ENCODE peak calls at places on chromosome 12, in eight cellular contexts. L, I, D, P, S, Z, E and H are unnamed samples.

GRCh38 chr12:124771462-124772361 is 92.0 kb downstream of the SCARB1 start:
- DNase-seq in P (peak; percentile 39), I (peak; percentile 80), Z (peak; percentile 58), D (peak; percentile 88), S (peak; percentile 98), L (peak; percentile 66), E (peak; percentile 89), H (peak; percentile 78)

GRCh38 chr12:44874981-44875416 is 1.1 kb downstream of the NELL2 start:
- DNase-seq in D (no peak), Z (no peak), S (peak; percentile 41), E (no peak), L (no peak), P (no peak), I (no peak), H (no peak)

GRCh38 chr12:88188180-88188579 is 46.1 kb downstream of the TMTC3 start:
- DNase-seq in P (no peak), Z (peak; percentile 3), I (no peak), E (no peak), L (peak; percentile 21), D (no peak), S (no peak), H (no peak)

GRCh38 chr12:47783024-47783755 is 10.2 kb downstream of the SLC48A1 start:
- DNase-seq in D (no peak), L (no peak), P (no peak), I (no peak), E (no peak), Z (no peak), S (no peak), H (no peak)

GRCh38 chr12:80716711-80717469 is at the start of gene MYF5:
- DNase-seq in I (no peak), P (no peak), L (no peak), D (no peak), S (peak; percentile 54), Z (no peak), E (no peak), H (no peak)

GRCh38 chr12:131102991-131103609 is 149.4 kb downstream of the ADGRD1 start:
- DNase-seq in L (no peak), E (peak; percentile 26), I (no peak), D (no peak), Z (no peak), P (no peak), S (peak; percentile 35), H (peak; percentile 32)

GRCh38 chr12:78457951-78458350 is 406.6 kb upstream of the SYT1 start:
- DNase-seq in P (no peak), S (no peak), L (peak; percentile 22), Z (peak; percentile 1), E (no peak), D (no peak), I (no peak), H (no peak)

GRCh38 chr12:84924956-84925355 is 12.4 kb upstream of the SLC6A15 start:
- DNase-seq in D (no peak), Z (peak; percentile 58), S (no peak), P (no peak), L (peak; percentile 31), I (no peak), E (no peak), H (no peak)

GRCh38 chr12:27505124-27505523 is 18.9 kb upstream of the PPFIBP1 start:
- DNase-seq in Z (peak; percentile 91), S (no peak), E (no peak), D (no peak), I (no peak), L (peak; percentile 78), P (no peak), H (no peak)

DNA sequence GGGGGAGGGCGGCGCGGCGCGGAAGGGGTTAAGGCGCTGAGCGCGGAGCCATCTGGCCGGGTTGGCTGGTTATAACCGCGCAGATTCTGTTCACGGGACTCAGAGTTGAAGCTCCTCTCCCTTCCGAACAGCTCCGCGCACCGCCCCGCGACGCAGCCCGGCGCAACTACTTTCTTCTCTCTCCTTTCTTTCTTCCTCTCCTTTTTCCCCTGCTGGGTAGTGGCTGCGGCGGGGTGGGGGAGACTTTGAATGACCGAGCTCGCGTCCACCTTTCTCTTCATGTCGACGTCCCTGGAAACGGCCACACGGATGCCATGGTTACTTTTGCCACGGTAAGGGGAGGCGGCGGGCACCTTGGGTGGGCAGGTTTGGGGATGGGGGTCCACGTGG is at the start of gene NTF3:
- DNase-seq in L (no peak), P (no peak), E (no peak), Z (peak; percentile 73), D (no peak), S (no peak), I (no peak), H (no peak)
- H3K4me3 ChIP-seq in L (peak within 1 kb of the TSS; percentile 50), P (no peak within 1 kb of the TSS), E (peak within 1 kb of the TSS; percentile 52), Z (peak within 1 kb of the TSS; percentile 95), D (no peak within 1 kb of the TSS), S (peak within 1 kb of the TSS; percentile 9), I (no peak within 1 kb of the TSS), H (peak within 1 kb of the TSS; percentile 62)

DNA sequence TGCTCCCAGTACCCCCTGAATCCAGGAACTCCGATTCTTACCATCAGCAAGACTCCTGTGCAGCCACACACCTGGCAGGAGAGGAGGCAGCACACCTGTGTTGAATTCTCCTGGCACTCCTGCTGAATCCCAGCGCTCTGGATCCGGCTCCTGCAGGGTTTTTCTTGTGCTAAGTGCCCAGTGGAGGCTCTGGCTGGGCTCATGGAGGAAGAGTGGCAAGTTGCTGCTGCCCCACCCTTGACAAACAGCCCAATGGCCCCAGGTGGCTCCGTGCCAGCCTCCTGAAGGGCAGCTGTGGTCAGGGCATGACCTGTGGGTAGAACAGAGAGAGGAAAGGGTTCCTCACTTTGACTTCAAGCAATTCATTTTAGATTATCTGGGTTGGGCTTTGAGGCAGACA is 20.0 kb downstream of the CRACR2A start:
- DNase-seq in I (no peak), Z (no peak), E (peak; percentile 72), D (no peak), S (peak; percentile 58), P (no peak), L (no peak), H (no peak)
- H3K4me3 ChIP-seq in I (no peak overlapping the region), Z (no peak overlapping the region), E (no peak overlapping the region), D (no peak overlapping the region), S (no peak overlapping the region), P (no peak overlapping the region), L (no peak overlapping the region), H (no peak overlapping the region)

GRCh38 chr12:5945071-5946008 is at the start of gene ANO2:
- DNase-seq in P (no peak), S (peak; percentile 64), L (no peak), I (no peak), D (peak; percentile 54), E (no peak), Z (no peak), H (peak; percentile 77)
- H3K4me3 ChIP-seq in P (no peak within 1 kb of the TSS), S (peak within 1 kb of the TSS; percentile 26), L (peak within 1 kb of the TSS; percentile 32), I (no peak within 1 kb of the TSS), D (peak within 1 kb of the TSS; percentile 20), E (peak within 1 kb of the TSS; percentile 49), Z (peak within 1 kb of the TSS; percentile 41), H (peak within 1 kb of the TSS; percentile 41)

DNA sequence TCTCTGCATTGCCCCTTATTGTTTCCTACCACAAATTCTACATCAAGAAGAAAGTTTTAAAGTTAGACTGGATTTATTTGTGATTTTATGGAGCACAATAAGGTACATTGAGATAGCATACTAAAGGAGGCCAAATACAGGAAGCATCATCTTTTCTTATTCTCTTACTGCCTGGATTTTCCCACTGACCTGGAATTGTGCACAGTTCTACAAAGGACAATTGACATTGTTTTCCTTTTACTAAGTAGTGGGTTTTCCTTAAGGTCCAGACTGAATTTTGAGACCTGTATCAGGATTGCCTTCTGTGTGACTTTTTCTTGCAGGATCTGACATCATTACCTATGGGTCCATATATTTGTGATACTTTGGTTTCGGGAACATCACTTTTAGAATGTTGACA is 18.8 kb upstream of the ZNF140 start:
- DNase-seq in Z (no peak), L (no peak), I (no peak), P (no peak), S (no peak), D (no peak), E (no peak), H (no peak)
- H3K4me3 ChIP-seq in Z (no peak overlapping the region), L (no peak overlapping the region), I (no peak overlapping the region), P (no peak overlapping the region), S (no peak overlapping the region), D (no peak overlapping the region), E (no peak overlapping the region), H (no peak overlapping the region)

DNA sequence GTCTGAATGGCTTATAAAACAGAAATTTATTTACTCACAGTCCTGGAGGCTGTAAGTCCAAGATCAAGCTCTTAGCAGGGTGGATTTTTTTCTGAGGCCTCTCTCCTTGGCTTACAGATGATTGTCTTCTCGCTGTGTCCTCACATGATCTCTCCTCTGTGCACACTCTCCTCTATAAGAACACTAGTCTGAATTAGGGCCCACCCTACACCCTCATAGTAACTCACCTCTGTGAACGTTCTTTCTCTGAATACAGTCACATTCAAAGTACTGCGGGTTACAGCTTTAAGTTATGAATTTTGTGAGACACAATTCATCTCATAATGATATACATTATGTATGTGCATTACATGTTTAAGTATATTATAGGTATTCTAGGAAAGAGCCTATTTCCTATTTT is 135.7 kb upstream of the ATXN7L3B start:
- DNase-seq in P (peak; percentile 53), Z (no peak), D (no peak), I (no peak), L (no peak), E (no peak), S (no peak), H (no peak)
- H3K4me3 ChIP-seq in P (peak overlapping the region; percentile 34), Z (no peak overlapping the region), D (no peak overlapping the region), I (no peak overlapping the region), L (no peak overlapping the region), E (no peak overlapping the region), S (no peak overlapping the region), H (no peak overlapping the region)

GRCh38 chr12:53999596-54000104 is 311 bp upstream of the HOXC9 start:
- DNase-seq in Z (peak; percentile 87), I (no peak), P (peak; percentile 75), L (peak; percentile 78), D (peak; percentile 77), S (no peak), E (no peak), H (no peak)
- H3K4me3 ChIP-seq in Z (peak overlapping the region; percentile 98), I (no peak overlapping the region), P (peak overlapping the region; percentile 84), L (peak overlapping the region; percentile 55), D (peak overlapping the region; percentile 95), S (peak overlapping the region; percentile 35), E (peak overlapping the region; percentile 39), H (no peak overlapping the region)

GRCh38 chr12:6701078-6701768 is 608 bp upstream of the PIANP start:
- DNase-seq in I (no peak), Z (no peak), L (no peak), S (peak; percentile 46), D (no peak), P (no peak), E (no peak), H (no peak)
- H3K4me3 ChIP-seq in I (peak overlapping the region; percentile 62), Z (peak overlapping the region; percentile 59), L (peak overlapping the region; percentile 31), S (no peak overlapping the region), D (peak overlapping the region; percentile 67), P (no peak overlapping the region), E (peak overlapping the region; percentile 68), H (peak overlapping the region; percentile 48)